ENCODE peak calls at places on chromosomes 7 and 10, in four cellular contexts. I, J, U and S are unnamed samples. For H3K4me1, the result is how much of the 10 kb centered on the place peaks cover.

GRCh38 chr7:47765373-47765979 is 182.8 kb downstream of the PKD1L1 start:
- DNase-seq in I (no peak), U (no peak), J (no peak), S (no peak)

GRCh38 chr7:132309102-132309805 is 267.0 kb downstream of the PLXNA4 start:
- DNase-seq in J (no peak), U (no peak), I (peak), S (no peak)

GRCh38 chr7:127913686-127914085 is 117.6 kb downstream of the LRRC4 start:
- DNase-seq in J (no peak), I (no peak), U (no peak), S (no peak)

GRCh38 chr7:80588591-80588990 is 49.9 kb upstream of the CD36 start:
- DNase-seq in I (no peak), J (no peak), U (peak), S (no peak)

GRCh38 chr10:7337431-7338171 is 73.2 kb downstream of the SFMBT2 start:
- DNase-seq in U (no peak), J (no peak), I (no peak), S (no peak)

GRCh38 chr7:17986826-17987225 is 40.8 kb downstream of the PRPS1L1 start:
- DNase-seq in U (peak), I (peak), J (no peak), S (no peak)

GRCh38 chr7:4713183-4713784 is 31.2 kb downstream of the FOXK1 start:
- DNase-seq in I (peak), J (no peak), U (peak), S (no peak)

GRCh38 chr10:71434760-71435394 is 38.2 kb downstream of the CDH23 start:
- DNase-seq in U (no peak), I (peak), J (no peak), S (no peak)

GRCh38 chr10:34817054-34817453 is 2.0 kb upstream of the PARD3 start:
- DNase-seq in J (no peak), U (no peak), I (no peak), S (no peak)

GRCh38 chr10:34817586-34817985 is 2.5 kb upstream of the PARD3 start:
- DNase-seq in I (no peak), U (no peak), J (no peak), S (no peak)

GRCh38 chr10:34815174-34816066 is at the start of gene PARD3:
- DNase-seq in I (peak), U (peak), J (no peak), S (no peak)

GRCh38 chr10:34814228-34815173 is 595 bp downstream of the PARD3 start:
- DNase-seq in U (peak), I (peak), J (no peak), S (no peak)

DNA sequence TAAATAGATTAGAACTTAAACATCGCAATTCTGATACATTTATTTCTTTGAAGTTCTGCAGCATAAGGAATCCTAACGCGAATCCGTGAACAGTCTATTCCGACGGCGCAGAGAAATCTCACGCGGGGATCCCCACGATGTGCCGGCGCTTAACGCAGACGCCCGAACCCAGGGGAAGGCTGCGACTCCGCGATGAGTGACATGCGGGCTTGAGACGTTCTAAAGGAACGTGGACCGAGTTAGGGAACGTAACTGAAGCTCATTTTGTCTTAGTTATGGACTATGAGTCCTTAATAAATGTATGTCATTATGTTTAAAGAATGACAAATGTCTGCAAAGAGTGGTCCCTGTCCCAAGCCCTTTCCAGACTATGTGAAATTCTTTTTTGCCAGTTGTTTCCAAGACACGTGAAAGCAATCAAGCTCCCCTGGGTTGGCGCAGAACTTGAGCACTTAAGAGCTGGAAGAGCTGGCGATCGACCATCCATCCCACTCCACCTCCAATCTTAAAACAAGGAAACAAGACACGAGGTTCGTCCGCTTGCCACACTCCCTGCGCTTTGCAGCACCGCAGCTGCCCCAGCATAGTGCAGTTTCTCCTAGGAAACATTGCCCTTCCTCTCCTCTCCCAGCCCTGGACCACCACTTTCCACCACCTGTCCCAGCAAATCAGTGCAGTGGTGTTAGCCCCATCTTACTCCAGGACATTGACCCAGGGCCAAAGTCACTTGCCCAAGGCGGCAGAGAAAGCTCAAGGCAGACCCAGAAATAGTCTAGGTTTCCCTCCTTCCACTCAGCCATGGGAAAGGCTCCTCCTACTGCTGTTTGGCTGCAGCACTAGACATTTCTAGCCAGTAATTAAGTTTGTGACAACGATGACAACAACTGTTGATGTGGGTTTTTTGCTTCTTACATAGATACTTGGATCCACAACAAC is 1.2 kb upstream of the PARD3 start:
- DNase-seq in I (peak), U (peak), J (no peak), S (no peak)
- H3K4me1 ChIP-seq in I (under half), U (under half), J (under half), S (under half)

DNA sequence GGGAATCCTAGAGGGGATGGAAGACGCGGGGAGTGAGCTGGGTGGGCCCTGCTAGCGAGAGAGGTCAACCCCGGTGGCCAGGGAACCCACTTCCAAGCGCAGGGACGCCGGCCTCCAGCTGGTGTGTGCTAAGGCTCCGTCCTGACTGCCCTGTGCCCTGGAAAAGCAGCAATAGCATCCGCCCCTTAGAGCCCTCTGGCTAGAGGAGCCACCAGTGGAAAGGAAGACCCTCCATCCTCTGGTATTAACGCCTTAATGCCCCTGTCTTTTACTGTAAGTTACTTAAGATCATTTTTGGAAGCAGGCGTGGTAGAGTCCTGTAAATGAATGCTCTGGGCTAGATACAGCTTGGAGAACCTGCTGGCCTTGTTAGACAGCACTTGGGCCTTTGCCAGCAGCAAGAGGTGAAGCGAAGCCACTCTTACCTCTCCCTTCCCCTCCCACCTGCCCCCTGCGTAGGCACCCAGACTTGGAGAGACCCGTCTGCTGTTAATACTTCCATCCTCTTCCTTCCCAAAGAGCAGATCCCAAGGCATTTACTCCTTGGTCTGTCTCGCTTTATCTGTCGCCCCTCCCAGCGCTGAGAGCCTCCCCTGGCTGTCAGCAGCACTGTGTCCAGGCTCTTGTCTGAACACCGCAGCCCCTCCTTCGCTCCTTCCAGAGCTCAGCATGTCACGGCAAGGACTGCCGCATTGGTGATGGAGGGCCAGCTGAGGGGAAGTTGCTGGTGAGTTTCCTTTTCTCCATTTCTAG is 4.6 kb downstream of the REPIN1 start:
- DNase-seq in I (peak), U (no peak), J (no peak), S (no peak)
- H3K4me1 ChIP-seq in I (under half), U (under half), J (under half), S (under half)

GRCh38 chr10:6037422-6037821 is 24.7 kb downstream of the IL2RA start:
- DNase-seq in J (no peak), U (no peak), I (no peak), S (no peak)

GRCh38 chr10:6036861-6037321 is 25.3 kb downstream of the IL2RA start:
- DNase-seq in J (peak), I (no peak), U (no peak), S (peak)

GRCh38 chr10:6037975-6038624 is 24.1 kb downstream of the IL2RA start:
- DNase-seq in U (no peak), J (no peak), I (no peak), S (peak)

GRCh38 chr10:6039711-6040110 is 22.5 kb downstream of the IL2RA start:
- DNase-seq in I (no peak), U (no peak), J (no peak), S (no peak)

DNA sequence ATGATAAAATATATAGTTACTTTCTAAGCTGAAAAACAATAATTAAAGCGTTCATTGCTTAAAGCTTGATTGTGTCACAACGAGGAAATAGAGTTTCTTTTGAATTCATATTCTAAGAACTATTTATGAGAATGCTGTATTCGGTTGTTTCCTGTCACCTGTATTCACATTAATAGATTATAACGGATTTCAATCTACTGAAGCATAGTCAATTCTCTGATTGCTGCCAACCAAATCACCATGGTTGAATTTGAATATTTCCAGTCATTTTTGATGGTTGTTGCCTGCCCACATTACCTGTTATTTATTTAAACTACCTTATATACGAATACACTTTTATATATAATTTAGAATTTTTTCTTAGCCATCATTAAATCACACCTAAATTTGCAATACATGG is 22.0 kb downstream of the IL2RA start:
- DNase-seq in U (no peak), J (no peak), I (no peak), S (peak)
- H3K4me1 ChIP-seq in U (under half), J (half or more), I (under half), S (half or more)

GRCh38 chr10:42548254-42548653 is 90.1 kb downstream of the ZNF33B start:
- DNase-seq in J (no peak), I (no peak), U (no peak), S (no peak)

GRCh38 chr10:42552188-42553063 is 85.9 kb downstream of the ZNF33B start:
- DNase-seq in U (peak), J (peak), I (peak), S (peak)

GRCh38 chr10:42553064-42553407 is 85.3 kb downstream of the ZNF33B start:
- DNase-seq in U (no peak), I (no peak), J (no peak), S (no peak)

GRCh38 chr10:42551582-42552187 is 86.7 kb downstream of the ZNF33B start:
- DNase-seq in U (peak), I (no peak), J (peak), S (no peak)

DNA sequence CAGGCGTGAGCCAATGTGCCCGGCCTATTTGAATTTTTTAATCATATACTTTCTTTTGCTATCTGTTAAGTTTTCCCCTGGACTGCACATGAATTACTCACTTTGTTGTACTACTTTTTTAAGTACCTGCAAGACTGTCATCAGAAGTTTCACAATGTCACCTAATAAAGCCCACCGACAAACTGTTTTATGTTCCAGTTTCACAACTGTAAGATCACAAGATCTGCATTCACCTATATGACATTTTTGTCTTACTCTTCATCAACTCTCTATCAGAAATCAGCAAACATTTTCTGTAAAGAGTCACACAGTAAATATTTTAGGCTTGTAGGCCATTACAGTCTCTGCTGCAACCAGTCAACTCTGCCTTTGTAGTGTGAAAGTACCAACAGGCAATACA is 88.5 kb downstream of the ZNF33B start:
- DNase-seq in J (no peak), U (no peak), I (no peak), S (no peak)
- H3K4me1 ChIP-seq in J (under half), U (under half), I (under half), S (under half)

DNA sequence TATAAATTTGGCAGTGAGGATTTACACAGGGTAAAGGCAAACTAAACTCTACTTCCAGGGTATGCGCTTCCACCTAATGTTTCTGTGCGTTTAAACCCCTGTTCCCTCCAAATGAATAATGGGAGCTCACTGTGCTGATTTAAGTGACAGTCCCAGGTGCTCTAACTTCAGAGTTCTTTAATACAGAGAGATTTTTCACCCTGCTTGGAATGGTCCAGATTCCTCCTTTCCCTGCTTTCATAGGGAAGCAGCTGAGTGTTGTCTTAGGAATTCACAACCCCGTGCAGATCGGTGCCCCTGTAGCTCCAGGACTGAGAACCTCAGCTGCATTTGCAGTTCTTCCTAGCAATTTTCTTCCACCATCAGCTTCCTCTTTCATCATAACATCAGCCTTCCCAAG is 198.3 kb downstream of the INHBA start:
- DNase-seq in U (peak), J (no peak), I (no peak), S (no peak)
- H3K4me1 ChIP-seq in U (under half), J (under half), I (under half), S (under half)

DNA sequence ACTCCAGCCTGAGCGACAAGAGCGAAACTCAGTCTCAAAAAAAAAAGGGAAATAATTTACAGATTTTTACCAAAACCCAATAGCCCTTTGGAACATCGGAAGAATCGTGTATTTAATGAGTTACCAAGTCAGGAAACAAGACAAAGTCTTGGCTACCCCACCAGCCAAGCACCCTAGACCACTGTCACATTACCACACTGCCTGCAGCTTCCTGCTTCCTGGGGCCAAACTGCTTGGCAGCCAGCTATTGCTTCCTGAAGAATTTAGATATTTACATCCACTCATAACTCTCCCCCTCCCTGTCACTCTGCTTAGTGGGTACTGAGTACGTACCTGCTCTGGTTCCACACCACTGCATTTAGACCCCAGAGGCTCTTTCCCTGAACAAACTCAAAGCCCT is 14.1 kb upstream of the TNPO3 start:
- DNase-seq in U (no peak), J (no peak), I (no peak), S (no peak)
- H3K4me1 ChIP-seq in U (under half), J (under half), I (under half), S (under half)

DNA sequence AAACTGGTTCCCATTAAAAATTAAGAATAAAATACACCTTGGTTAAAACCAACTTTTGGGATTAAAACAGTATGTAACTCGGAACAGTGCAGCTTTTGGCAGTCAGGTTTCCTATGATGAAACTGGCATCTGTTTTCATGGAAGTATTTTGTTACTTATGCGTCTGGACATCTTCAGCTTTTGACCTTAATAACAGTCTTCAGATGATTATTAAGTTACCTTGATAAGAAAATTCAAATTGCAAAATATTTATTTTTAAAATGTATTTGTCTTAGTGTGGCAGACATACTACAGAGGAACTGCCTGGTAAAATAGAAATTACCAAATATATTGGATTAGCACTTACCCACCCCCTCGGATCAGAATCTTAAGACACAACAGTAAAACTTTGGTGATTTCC is 100.0 kb downstream of the ITGB8 start:
- DNase-seq in U (no peak), J (no peak), I (no peak), S (no peak)
- H3K4me1 ChIP-seq in U (under half), J (under half), I (under half), S (under half)

DNA sequence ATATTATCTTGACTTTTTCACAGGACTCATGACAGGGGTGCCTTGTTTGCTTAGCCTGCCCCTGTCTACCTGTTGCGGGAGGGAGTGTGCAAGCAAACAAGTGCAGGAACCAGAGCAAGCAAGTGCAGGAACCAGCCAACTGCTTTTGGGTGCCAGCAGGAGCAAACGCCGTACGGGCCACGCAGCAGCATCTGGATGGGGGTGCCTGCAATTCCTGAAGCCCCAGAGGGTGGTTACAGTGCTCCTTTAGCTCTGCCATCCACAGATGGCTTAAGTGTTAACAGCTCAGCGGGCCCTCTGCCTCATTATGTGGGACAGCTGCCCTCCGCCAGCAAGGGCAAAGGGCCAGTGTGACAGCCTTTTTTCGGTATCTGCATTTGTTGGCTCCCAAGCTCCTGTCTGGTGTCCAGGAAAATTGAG is 83.5 kb downstream of the MICU1 start:
- DNase-seq in J (no peak), U (no peak), I (no peak), S (no peak)
- H3K4me1 ChIP-seq in J (under half), U (under half), I (under half), S (under half)